ENCODE peak calls at places on chromosomes 16 and 17, in six cellular contexts. J is K562, O is GM12878, G is H1, X is HCT116, Q is HepG2. U is an unnamed sample.

GRCh38 chr16:50234771-50235556 is 31.4 kb upstream of the ADCY7 start:
- DNase-seq in Q (no peak), G (no peak), X (no peak), J (no peak), O (no peak), U (no peak)

GRCh38 chr17:68849673-68850260 is 105.4 kb downstream of the ABCA8 start:
- DNase-seq in O (no peak), Q (no peak), X (no peak), G (no peak), J (no peak), U (no peak)

GRCh38 chr16:50400967-50401348 is 32.2 kb upstream of the BRD7 start:
- DNase-seq in Q (no peak), J (no peak), O (no peak), G (no peak), X (no peak), U (no peak)

GRCh38 chr16:65672960-65673359 is 551.1 kb upstream of the CDH11 start:
- DNase-seq in G (no peak), Q (no peak), X (no peak), O (no peak), J (peak), U (no peak)

GRCh38 chr17:2347805-2348685 is 10.7 kb downstream of the SGSM2 start:
- DNase-seq in Q (peak), X (no peak), G (peak), O (no peak), J (no peak), U (peak)

GRCh38 chr17:55710410-55710809 is 12.3 kb downstream of the TMEM100 start:
- DNase-seq in G (no peak), Q (no peak), X (no peak), J (no peak), O (no peak), U (no peak)

GRCh38 chr16:16050106-16050505 is 100.7 kb downstream of the ABCC1 start:
- DNase-seq in X (no peak), Q (no peak), G (no peak), J (no peak), O (no peak), U (no peak)

GRCh38 chr16:69924777-69925191 is 26.4 kb upstream of the CLEC18A start:
- DNase-seq in J (no peak), X (no peak), O (no peak), G (no peak), Q (peak), U (no peak)

GRCh38 chr17:42784361-42784760 is 4.0 kb downstream of the WNK4 start:
- DNase-seq in J (no peak), X (no peak), Q (no peak), G (no peak), O (no peak), U (no peak)

GRCh38 chr17:54919456-54919855 is 18.8 kb downstream of the TOM1L1 start:
- DNase-seq in Q (no peak), J (no peak), O (no peak), G (no peak), X (no peak), U (no peak)

GRCh38 chr16:74521691-74522090 is 85.2 kb downstream of the GLG1 start:
- DNase-seq in X (no peak), J (no peak), Q (no peak), G (no peak), O (no peak), U (no peak)
- TF ChIP-seq YY1 in X (no peak), J (no peak), Q (no peak), G (no peak), O (no peak), U (no peak)

GRCh38 chr16:57108432-57108831 is 16.0 kb downstream of the CPNE2 start:
- DNase-seq in G (no peak), O (no peak), Q (no peak), J (no peak), X (no peak), U (no peak)

GRCh38 chr16:57104706-57105105 is 12.3 kb downstream of the CPNE2 start:
- DNase-seq in O (no peak), J (no peak), G (no peak), X (no peak), Q (no peak), U (no peak)

GRCh38 chr16:57109500-57110105 is 17.2 kb downstream of the CPNE2 start:
- DNase-seq in O (no peak), Q (no peak), X (no peak), J (no peak), G (no peak), U (no peak)

GRCh38 chr16:57107324-57107922 is 15.0 kb downstream of the CPNE2 start:
- DNase-seq in J (no peak), X (no peak), Q (no peak), G (no peak), O (no peak), U (no peak)

GRCh38 chr16:57106767-57107166 is 14.4 kb downstream of the CPNE2 start:
- DNase-seq in G (no peak), O (no peak), Q (no peak), J (no peak), X (no peak), U (no peak)
- TF ChIP-seq ZNF274 in G (no peak), O (no peak), Q (no peak), J (no peak), X (no peak), U (no peak)

DNA sequence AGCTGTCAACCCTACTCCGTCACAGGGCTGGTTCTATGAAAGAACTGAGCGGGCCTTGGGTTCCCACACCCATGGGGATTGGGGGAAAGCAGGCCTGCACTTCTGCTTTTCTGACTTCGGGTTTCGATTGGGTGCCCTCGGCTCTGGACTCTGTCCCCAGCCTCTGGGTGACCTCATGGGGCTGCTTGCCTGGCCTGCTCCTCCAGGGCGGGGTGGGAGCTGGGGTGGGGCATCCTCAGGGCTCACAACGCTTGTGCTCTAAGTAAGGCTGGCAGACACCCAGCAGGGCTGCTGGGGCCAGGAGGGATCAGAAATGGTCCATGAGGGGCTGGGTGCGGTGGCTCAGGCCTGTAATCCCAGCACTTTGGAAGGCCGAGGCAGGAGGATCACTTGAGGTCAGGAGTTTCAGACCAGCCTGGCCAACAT is 19.2 kb downstream of the ARHGAP27 start:
- DNase-seq in G (no peak), J (no peak), X (no peak), O (no peak), Q (peak), U (no peak)
- TF ChIP-seq YY1 in G (no peak), J (no peak), X (no peak), O (no peak), Q (no peak), U (no peak)

DNA sequence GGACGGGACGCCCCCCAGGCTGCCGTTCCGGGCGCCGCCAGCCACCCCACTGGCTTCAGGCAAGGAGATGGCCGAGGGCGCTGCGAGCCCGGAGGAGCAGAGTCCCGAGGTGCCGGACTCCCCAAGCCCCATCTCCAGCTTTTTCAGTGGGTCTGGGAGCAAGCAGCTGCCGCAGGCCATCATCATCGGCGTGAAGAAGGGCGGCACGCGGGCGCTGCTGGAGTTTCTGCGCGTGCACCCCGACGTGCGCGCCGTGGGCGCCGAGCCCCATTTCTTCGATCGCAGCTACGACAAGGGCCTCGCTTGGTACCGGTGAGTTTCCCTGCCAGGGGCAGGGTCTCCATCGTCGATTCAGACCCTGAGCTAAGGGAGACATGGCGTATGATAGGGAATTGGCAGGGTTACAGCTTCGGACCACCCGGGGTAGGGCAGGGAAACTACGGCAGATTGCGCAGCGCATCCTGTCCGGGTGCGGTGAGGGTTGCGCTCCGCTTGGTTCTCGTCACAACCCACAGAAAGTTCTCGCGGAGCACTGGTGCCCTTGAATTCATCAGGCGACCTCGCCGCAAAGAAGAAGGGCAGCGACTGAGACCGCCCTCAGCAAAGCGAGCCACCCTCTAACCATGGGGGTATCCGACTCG is 1.0 kb downstream of the HS3ST3B1 start:
- DNase-seq in G (peak), O (no peak), J (peak), Q (no peak), X (no peak), U (no peak)
- TF ChIP-seq ZNF274 in G (no peak), O (no peak), J (no peak), Q (peak), X (no peak), U (no peak)

DNA sequence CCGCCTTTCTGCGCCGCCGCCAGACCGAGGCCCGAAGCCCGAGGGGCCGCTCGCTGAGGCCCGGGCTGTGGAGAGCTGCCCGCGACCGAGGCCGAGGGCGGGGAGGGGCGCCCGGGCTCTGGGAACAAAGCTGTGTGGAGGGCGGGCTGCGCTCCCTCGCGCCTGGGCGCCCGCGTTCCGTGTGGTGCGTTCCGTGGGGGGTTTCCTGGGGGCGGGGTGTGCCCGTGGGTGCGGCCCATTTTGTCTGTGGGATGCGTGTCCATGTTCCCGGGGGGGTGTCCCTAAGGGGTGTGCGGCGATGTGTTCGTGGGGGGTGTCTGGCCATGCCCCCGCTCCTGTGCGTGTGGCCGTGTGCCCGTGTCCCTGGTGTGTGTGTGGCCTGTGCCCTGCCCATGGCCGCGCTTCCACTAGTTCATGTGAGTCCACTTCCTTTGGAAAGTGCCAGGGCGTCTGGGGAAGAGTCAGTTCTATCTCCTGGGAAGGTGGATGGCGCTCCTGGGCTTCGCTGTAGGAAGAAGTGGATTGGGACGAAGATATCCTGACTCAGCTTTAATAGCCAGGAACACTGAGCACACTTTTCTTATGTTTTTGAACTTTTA is 520 bp downstream of the JPT2 start:
- DNase-seq in G (no peak), J (peak), O (no peak), Q (peak), X (no peak), U (no peak)
- TF ChIP-seq YY1 in G (no peak), J (no peak), O (no peak), Q (no peak), X (no peak), U (no peak)

GRCh38 chr17:67262420-67262819 is 17.4 kb upstream of the HELZ start:
- DNase-seq in Q (no peak), O (no peak), G (no peak), X (no peak), J (no peak), U (no peak)

GRCh38 chr17:67270411-67270810 is 25.4 kb upstream of the HELZ start:
- DNase-seq in Q (no peak), X (no peak), J (no peak), O (no peak), G (no peak), U (no peak)

GRCh38 chr17:67272312-67273050 is 27.5 kb upstream of the HELZ start:
- DNase-seq in G (peak), O (no peak), Q (peak), X (no peak), J (peak), U (no peak)

GRCh38 chr17:67265620-67266019 is 20.6 kb upstream of the HELZ start:
- DNase-seq in X (no peak), O (no peak), G (no peak), Q (no peak), J (no peak), U (no peak)

GRCh38 chr17:67266496-67266895 is 21.5 kb upstream of the HELZ start:
- DNase-seq in X (no peak), G (no peak), J (no peak), O (no peak), Q (no peak), U (no peak)
- TF ChIP-seq ZNF274 in X (no peak), G (no peak), J (no peak), O (no peak), Q (no peak), U (no peak)

GRCh38 chr17:19386276-19386863 is 620 bp downstream of the MFAP4 start:
- DNase-seq in J (no peak), O (no peak), X (no peak), G (no peak), Q (no peak), U (no peak)
- TF ChIP-seq YY1 in J (no peak), O (no peak), X (no peak), G (no peak), Q (no peak), U (no peak)

GRCh38 chr17:35432176-35433074 is at the start of gene SLFN12:
- DNase-seq in O (peak), X (no peak), Q (no peak), G (peak), J (no peak), U (no peak)

GRCh38 chr17:35438433-35438832 is 6.1 kb upstream of the SLFN12 start:
- DNase-seq in X (no peak), G (no peak), Q (no peak), J (no peak), O (no peak), U (no peak)

GRCh38 chr17:35428229-35428628 is 4.1 kb downstream of the SLFN12 start:
- DNase-seq in J (no peak), X (no peak), Q (no peak), G (no peak), O (no peak), U (no peak)

GRCh38 chr17:35429702-35430101 is 2.6 kb downstream of the SLFN12 start:
- DNase-seq in G (no peak), X (no peak), J (no peak), Q (no peak), O (no peak), U (no peak)

DNA sequence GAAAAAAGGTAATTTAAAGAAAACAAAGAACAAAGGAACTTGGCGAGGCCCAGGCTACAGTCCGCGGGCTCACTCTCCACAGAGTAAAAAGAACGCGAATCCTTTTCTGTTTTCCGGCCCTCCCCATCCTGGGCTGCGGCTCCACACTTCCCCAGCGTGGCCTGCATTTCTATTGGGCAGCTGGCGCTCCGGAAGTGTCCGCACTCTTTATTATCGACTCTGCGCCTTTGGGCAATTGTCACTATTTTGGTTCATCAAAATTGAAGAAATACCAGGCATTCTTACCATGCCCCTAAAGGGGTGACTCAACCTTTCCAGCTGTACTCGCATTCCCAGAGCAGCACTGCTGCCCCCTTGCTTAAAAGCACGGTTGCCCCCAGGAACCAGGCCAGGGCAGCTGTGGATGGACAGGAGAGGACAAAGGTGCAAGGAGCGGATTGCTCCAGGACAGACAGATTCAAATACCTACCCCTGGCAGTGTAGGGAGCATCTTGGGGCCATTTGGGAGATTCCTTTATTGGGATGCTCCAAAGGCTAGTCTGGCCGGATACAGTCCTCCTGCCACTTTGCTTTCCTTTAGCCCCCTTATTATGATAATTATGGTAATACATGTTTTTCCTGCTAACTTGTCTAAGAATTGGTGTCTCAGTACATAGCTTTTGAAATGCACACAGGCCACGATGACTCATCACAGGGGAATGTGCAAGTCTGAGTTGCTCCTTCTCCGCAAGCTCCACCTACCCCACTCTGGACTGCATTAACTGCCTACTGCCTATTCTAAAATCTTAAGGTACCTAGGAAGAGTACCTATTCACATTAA is 985 bp upstream of the SLFN12 start:
- DNase-seq in Q (peak), G (peak), X (peak), O (peak), J (peak), U (peak)
- TF ChIP-seq ZNF274 in Q (no peak), G (no peak), X (no peak), O (no peak), J (no peak), U (no peak)

GRCh38 chr17:82860606-82861392 is 21.0 kb upstream of the ZNF750 start:
- DNase-seq in G (no peak), O (no peak), J (no peak), X (no peak), Q (no peak), U (no peak)

GRCh38 chr17:82858376-82859126 is 18.7 kb upstream of the ZNF750 start:
- DNase-seq in J (no peak), X (no peak), Q (no peak), O (no peak), G (no peak), U (no peak)

GRCh38 chr17:82862191-82862590 is 22.4 kb upstream of the ZNF750 start:
- DNase-seq in J (no peak), Q (no peak), G (no peak), O (no peak), X (no peak), U (no peak)

GRCh38 chr17:82861393-82861775 is 21.6 kb upstream of the ZNF750 start:
- DNase-seq in J (no peak), X (no peak), O (no peak), G (no peak), Q (no peak), U (no peak)

DNA sequence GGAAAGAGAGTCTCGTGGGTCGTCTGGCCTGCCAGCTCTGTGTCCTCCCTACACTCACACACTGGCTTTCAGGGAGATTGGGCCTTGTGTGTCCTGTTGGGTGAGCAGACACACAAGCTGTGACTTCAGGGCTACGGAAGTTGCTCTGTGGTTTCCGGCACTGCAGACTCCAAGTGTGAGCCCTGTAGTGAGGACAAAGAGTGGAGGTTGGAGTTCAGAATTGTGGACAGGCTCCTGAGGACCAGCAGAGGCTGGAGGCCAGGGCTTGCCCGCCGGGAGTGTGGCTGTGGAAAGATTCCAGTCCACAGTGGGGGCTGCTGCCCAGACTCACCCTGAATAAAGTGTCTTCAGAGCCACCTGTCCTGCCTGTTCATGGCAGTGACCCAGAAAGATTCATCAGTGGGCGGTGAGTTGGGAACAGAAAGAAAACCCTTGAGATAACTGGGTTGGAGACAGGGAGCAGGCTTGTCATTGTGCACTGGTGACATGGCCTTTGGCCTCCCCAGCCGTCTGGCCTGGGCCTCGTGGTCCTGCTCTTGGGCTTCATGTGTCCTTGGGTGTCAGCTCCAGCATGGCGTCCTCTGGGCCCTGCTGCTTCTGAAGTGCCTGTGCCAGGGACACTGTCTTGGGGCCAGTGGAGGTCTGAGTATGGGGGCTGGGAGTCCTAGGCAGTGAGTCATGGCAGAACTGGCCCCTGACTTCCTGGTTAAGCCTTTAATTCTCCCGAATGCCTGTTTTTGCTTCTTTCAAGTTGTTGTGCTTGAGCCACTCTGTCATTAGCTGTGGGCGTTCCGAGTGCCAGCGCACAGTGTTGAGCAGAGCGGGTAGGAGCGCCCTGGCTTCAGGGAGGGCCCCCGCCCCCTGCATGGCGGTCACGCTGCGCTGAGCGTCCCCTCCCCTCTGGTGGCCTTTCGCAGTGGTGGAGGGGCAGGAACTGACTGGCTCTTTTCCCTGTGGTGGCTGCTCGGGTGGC is 19.9 kb upstream of the ZNF750 start:
- DNase-seq in O (peak), J (peak), G (no peak), Q (peak), X (peak), U (no peak)
- TF ChIP-seq YY1 in O (peak), J (peak), G (no peak), Q (peak), X (peak), U (no peak)